ENCODE peak calls at places on chromosomes 1 and 21, in seven cellular contexts. H is lower leg skin, E is aorta, K is T-helper 2 cell, U is IMR-90, D is RCC 7860, B is RPMI7951. X is an unnamed sample.

GRCh38 chr1:27626031-27626935 is 8.7 kb downstream of the FGR start:
- DNase-seq in E (no peak), U (no peak), K (no peak), D (no peak), B (no peak), H (no peak), X (no peak)

GRCh38 chr1:39672551-39672947 is 642 bp upstream of the NT5C1A start:
- DNase-seq in E (no peak), U (no peak), K (no peak), H (no peak), D (no peak), B (no peak), X (no peak)

GRCh38 chr1:189678779-189679178 is 798.9 kb downstream of the BRINP3 start:
- DNase-seq in E (no peak), B (no peak), K (no peak), U (no peak), D (no peak), H (no peak), X (no peak)

GRCh38 chr1:154423303-154423987 is 18.3 kb downstream of the IL6R start:
- DNase-seq in E (peak), U (peak), K (no peak), B (peak), H (no peak), D (peak), X (no peak)

GRCh38 chr1:153190373-153190772 is 12.9 kb upstream of the LELP1 start:
- DNase-seq in D (no peak), B (no peak), K (no peak), H (no peak), U (no peak), E (no peak), X (no peak)

GRCh38 chr1:225470210-225470609 is 42.4 kb upstream of the LBR start:
- DNase-seq in B (no peak), H (no peak), E (peak), U (no peak), K (no peak), D (no peak), X (no peak)

GRCh38 chr1:25456502-25456901 is 25.8 kb downstream of the MACO1 start:
- DNase-seq in K (no peak), B (no peak), E (no peak), D (no peak), U (no peak), H (no peak), X (no peak)

GRCh38 chr1:119737040-119737682 is 25.4 kb downstream of the PHGDH start:
- DNase-seq in B (peak), E (no peak), D (no peak), H (no peak), K (no peak), U (no peak), X (no peak)

GRCh38 chr1:191969287-191969686 is 189.0 kb upstream of the RGS18 start:
- DNase-seq in E (no peak), D (no peak), U (no peak), B (no peak), H (no peak), K (no peak), X (no peak)

GRCh38 chr1:65896721-65897120 is 104.0 kb downstream of the PDE4B start:
- DNase-seq in E (no peak), U (peak), B (no peak), H (no peak), K (no peak), D (no peak), X (no peak)

GRCh38 chr21:28294046-28294445 is 698.6 kb downstream of the LTN1 start:
- DNase-seq in B (no peak), H (no peak), U (peak), E (no peak), D (no peak), K (no peak), X (no peak)

GRCh38 chr1:18955442-18956188 is 861 bp downstream of the IFFO2 start:
- DNase-seq in E (no peak), K (peak), D (no peak), H (no peak), U (no peak), B (no peak), X (peak)